ENCODE peak calls at places on chromosomes 6 and 20, in seven cellular contexts. Y is CD8-positive, alpha-beta T cell; O is A673; H is pancreas; W is AG10803; X is brain microvascular endothelial cell; F is AG09319. S is an unnamed sample.

GRCh38 chr20:33431797-33432381 is 11.7 kb downstream of the SNTA1 start:
- DNase-seq in F (no peak), W (peak; percentile 37), O (no peak), X (no peak), H (no peak), Y (no peak), S (no peak)

GRCh38 chr6:149458196-149458595 is 26.6 kb downstream of the ZC3H12D start:
- DNase-seq in F (no peak), H (no peak), W (no peak), Y (no peak), X (no peak), O (no peak), S (no peak)

GRCh38 chr6:51167468-51167867 is 348.8 kb downstream of the TFAP2B start:
- DNase-seq in X (no peak), H (no peak), Y (no peak), F (no peak), W (no peak), O (no peak), S (no peak)

GRCh38 chr20:38840053-38840893 is 34.8 kb downstream of the PPP1R16B start:
- DNase-seq in Y (no peak), X (no peak), F (no peak), W (peak; percentile 3), O (no peak), H (no peak), S (no peak)

GRCh38 chr6:43993881-43994523 is 133.2 kb downstream of the MRPL14 start:
- DNase-seq in H (no peak), O (no peak), F (no peak), Y (no peak), X (no peak), W (no peak), S (no peak)

GRCh38 chr20:49877254-49877990 is 37.9 kb downstream of the SPATA2 start:
- DNase-seq in W (peak; percentile 58), X (no peak), F (no peak), Y (no peak), H (no peak), O (no peak), S (no peak)

GRCh38 chr6:158032354-158032733 is 50.7 kb downstream of the SYNJ2 start:
- DNase-seq in W (no peak), Y (no peak), X (no peak), F (no peak), H (no peak), O (no peak), S (no peak)

GRCh38 chr6:84791233-84791632 is 26.8 kb upstream of the TBX18 start:
- DNase-seq in W (peak; percentile 15), H (no peak), O (peak; percentile 88), Y (no peak), F (no peak), X (no peak), S (no peak)

GRCh38 chr6:28598757-28599686 is 73.3 kb downstream of the GPX5 start:
- DNase-seq in O (no peak), W (no peak), X (no peak), Y (no peak), H (no peak), F (no peak), S (no peak)

GRCh38 chr20:361562-361961 is 14.7 kb downstream of the NRSN2 start:
- DNase-seq in F (no peak), H (no peak), W (no peak), X (no peak), Y (no peak), O (peak; percentile 63), S (no peak)

GRCh38 chr6:23735151-23735550 is 390.9 kb upstream of the NRSN1 start:
- DNase-seq in O (no peak), Y (no peak), F (no peak), X (no peak), H (no peak), W (no peak), S (no peak)

GRCh38 chr20:14775778-14776177 is 438.4 kb upstream of the FLRT3 start:
- DNase-seq in O (no peak), H (peak; percentile 28), W (peak; percentile 80), Y (no peak), X (peak; percentile 98), F (peak; percentile 67), S (no peak)

GRCh38 chr20:22490287-22491187 is 93.8 kb downstream of the FOXA2 start:
- DNase-seq in O (no peak), H (peak; percentile 96), F (no peak), W (no peak), Y (no peak), X (no peak), S (no peak)

GRCh38 chr20:50563133-50563944 is 53.2 kb downstream of the PTPN1 start:
- DNase-seq in W (no peak), Y (no peak), O (no peak), X (no peak), F (no peak), H (no peak), S (no peak)

GRCh38 chr6:106894978-106895702 is 79.4 kb downstream of the CD24 start:
- DNase-seq in Y (no peak), H (peak; percentile 28), O (no peak), W (peak; percentile 15), F (no peak), X (no peak), S (no peak)

DNA sequence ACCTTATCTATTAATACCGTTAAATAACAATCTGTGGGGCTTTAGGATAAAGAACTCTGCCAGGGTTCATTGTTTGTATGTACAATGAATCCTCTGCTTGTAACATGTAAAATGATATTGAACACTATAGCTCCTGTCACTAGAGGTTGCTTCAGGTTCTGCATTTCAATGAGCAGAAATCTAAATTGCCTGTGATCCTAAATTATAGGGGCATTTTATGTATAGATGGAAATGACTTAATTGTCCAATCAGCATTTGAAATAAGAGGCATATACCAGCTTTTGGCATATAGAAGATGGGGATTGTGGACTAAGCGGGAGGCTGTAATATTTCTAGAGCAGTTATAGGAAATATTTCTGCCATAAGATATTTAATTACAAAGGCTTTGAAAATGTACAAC is 2.0 kb downstream of the NCOA3 start:
- DNase-seq in F (no peak), X (no peak), H (no peak), O (no peak), Y (no peak), W (no peak), S (no peak)
- TF ChIP-seq CTCF in F (no peak), X (no peak), H (no peak), O (no peak), Y (no peak), W (no peak), S (no peak)

GRCh38 chr6:18681828-18682503 is 294.8 kb downstream of the RNF144B start:
- DNase-seq in F (no peak), W (no peak), H (no peak), Y (no peak), O (no peak), X (no peak), S (no peak)

GRCh38 chr6:18684343-18684742 is 297.2 kb downstream of the RNF144B start:
- DNase-seq in O (no peak), F (no peak), W (no peak), Y (no peak), X (no peak), H (no peak), S (no peak)

DNA sequence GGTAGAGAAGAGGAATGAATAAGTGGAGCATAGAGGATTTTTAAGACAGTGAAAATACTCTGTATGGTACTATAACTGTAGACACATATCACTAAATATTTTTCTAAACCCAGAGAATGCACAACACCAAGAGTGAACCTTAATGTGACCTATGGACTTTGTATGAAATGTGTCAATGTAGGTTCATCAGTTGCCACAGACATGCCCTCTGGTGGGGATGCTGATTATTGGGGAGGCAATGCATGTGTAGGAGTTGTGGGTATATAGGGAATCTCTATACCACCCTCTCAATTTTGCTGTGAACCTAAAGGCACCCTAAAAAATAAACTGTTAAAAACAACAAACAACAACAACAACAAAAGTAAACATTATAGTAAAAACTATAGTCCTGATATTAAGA is 293.7 kb downstream of the RNF144B start:
- DNase-seq in W (no peak), F (no peak), O (no peak), H (no peak), X (no peak), Y (no peak), S (no peak)
- TF ChIP-seq CTCF in W (peak; percentile 12), F (peak; percentile 2), O (peak; percentile 32), H (no peak), X (peak; percentile 28), Y (no peak), S (no peak)

GRCh38 chr6:6723316-6723715 is 134.8 kb downstream of the LY86 start:
- DNase-seq in Y (no peak), O (no peak), F (no peak), W (no peak), X (no peak), H (no peak), S (no peak)

GRCh38 chr6:6723792-6724318 is 135.3 kb downstream of the LY86 start:
- DNase-seq in H (no peak), Y (no peak), X (no peak), W (no peak), F (no peak), O (no peak), S (no peak)

GRCh38 chr6:6725834-6726194 is 137.3 kb downstream of the LY86 start:
- DNase-seq in W (no peak), H (no peak), F (no peak), X (no peak), Y (no peak), O (no peak), S (no peak)

GRCh38 chr6:6725120-6725833 is 136.8 kb downstream of the LY86 start:
- DNase-seq in O (peak; percentile 58), W (no peak), F (no peak), Y (no peak), H (no peak), X (no peak), S (no peak)

DNA sequence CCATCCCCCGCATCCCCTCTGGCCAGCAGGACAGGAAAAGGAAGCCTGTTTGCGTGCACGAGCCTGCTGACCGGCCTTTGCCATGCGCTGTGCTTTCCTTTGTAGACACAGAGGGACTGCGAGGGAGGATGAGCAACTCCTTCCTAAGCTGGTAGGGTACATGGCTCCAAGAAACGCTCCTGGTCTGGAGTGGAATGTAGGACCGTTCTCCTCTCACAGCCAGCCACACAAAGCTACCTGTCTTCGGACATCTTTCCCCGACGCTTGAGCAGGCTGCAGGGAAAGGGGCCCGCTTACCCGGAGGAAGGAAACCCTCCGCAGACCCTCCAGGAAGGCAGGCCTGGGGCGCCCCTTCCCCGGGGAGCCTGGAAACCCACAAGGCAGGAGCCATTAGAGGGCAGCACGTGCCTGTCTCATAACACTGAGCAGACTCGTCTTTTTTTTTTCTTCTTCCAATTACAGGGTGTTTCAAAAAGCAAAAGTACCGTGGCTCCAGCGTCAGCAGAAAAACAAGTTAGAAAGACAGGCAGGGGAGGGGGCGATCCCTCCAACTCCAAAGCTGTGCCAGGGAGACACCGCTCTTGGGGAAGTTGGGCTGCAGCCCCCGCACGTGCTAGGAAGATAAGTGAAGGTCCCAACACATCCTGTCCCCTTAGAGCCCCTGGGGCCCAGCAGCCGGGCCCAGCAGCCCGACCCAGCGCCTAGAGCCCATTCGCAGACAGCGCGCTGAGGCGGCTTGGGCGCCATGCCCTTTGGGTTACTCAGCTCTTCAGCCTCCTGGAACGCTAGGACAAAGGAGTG is 136.0 kb downstream of the LY86 start:
- DNase-seq in X (peak; percentile 59), W (peak; percentile 78), O (peak; percentile 94), F (peak; percentile 36), H (peak; percentile 65), Y (peak; percentile 54), S (peak; percentile 70)
- TF ChIP-seq CTCF in X (peak; percentile 75), W (peak; percentile 66), O (peak; percentile 90), F (peak; percentile 79), H (peak; percentile 52), Y (peak; percentile 63), S (peak; percentile 82)

DNA sequence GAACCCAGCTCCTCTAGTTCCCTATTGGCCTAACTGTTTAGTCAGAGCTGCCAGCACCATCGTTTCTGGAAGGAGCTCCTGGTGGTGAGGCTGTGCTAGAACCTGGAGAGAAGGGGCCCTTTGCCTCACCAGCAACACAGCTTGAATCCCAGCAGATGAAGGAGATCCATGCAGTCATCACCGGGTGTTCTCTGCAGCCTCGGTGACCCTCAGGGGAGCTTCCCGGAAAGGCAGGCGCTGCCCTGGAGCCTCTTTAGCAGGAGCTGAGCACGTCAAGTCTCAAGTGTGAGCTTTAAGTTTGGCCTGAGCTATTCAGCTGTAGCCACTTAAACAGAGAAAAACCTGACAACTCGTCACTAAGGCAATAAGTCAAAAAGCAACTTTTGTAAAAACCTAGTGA is 181.2 kb upstream of the FOXQ1 start:
- DNase-seq in F (no peak), X (no peak), O (no peak), W (no peak), H (no peak), Y (no peak), S (no peak)
- TF ChIP-seq CTCF in F (no peak), X (no peak), O (no peak), W (no peak), H (no peak), Y (no peak), S (no peak)

S was measured in neural crest cell.